ENCODE peak calls at places on chromosomes 4 and X, in six cellular contexts. Y, N, G, K, M and R are unnamed samples.
A peak's percentile ranks its signal among the peaks of the same experiment; 100 is the strongest.

GRCh38 chrX:88284844-88285243 is 462.2 kb upstream of the CPXCR1 start:
- DNase-seq in Y (no peak), N (no peak), G (no peak), K (no peak), M (no peak), R (no peak)

GRCh38 chr4:137688651-137689050 is 156.4 kb upstream of the PCDH18 start:
- DNase-seq in Y (no peak), N (no peak), G (no peak), K (no peak), M (no peak), R (no peak)

GRCh38 chrX:132004728-132005127 is 18.4 kb upstream of the STK26 start:
- DNase-seq in Y (no peak), N (no peak), G (no peak), K (no peak), M (no peak), R (no peak)

GRCh38 chr4:118033148-118034060 is 882 bp upstream of the NDST3 start:
- DNase-seq in Y (no peak), N (peak; percentile 78), G (peak; percentile 40), K (no peak), M (peak; percentile 16), R (no peak)

GRCh38 chrX:18674417-18674787 is 2.5 kb upstream of the RS1 start:
- DNase-seq in Y (no peak), N (peak; percentile 30), G (no peak), K (no peak), M (peak; percentile 35), R (no peak)

GRCh38 chr4:76067652-76068286 is 6.7 kb upstream of the ART3 start:
- DNase-seq in Y (peak; percentile 34), N (peak; percentile 74), G (peak; percentile 58), K (peak; percentile 56), M (peak; percentile 25), R (peak; percentile 46)

GRCh38 chrX:112901821-112902732 is 61.4 kb upstream of the AMOT start:
- DNase-seq in Y (no peak), N (no peak), G (no peak), K (no peak), M (no peak), R (no peak)

GRCh38 chrX:87338510-87338909 is 179.1 kb upstream of the KLHL4 start:
- DNase-seq in Y (no peak), N (no peak), G (no peak), K (no peak), M (no peak), R (no peak)

GRCh38 chrX:108000751-108001150 is 18.6 kb upstream of the TEX13B start:
- DNase-seq in Y (no peak), N (no peak), G (no peak), K (no peak), M (no peak), R (no peak)

GRCh38 chr4:119940557-119940956 is 126.1 kb downstream of the MAD2L1 start:
- DNase-seq in Y (no peak), N (no peak), G (no peak), K (no peak), M (no peak), R (no peak)

GRCh38 chr4:83454626-83455025 is 997 bp downstream of the HELQ start:
- DNase-seq in Y (no peak), N (no peak), G (peak; percentile 10), K (no peak), M (no peak), R (peak; percentile 5)

GRCh38 chr4:33714971-33715370 is 2529.3 kb downstream of the ARAP2 start:
- DNase-seq in Y (no peak), N (no peak), G (no peak), K (no peak), M (no peak), R (no peak)

GRCh38 chr4:64756016-64756415 is 346.8 kb upstream of the TECRL start:
- DNase-seq in Y (no peak), N (no peak), G (peak; percentile 36), K (no peak), M (no peak), R (no peak)

GRCh38 chrX:108359811-108360602 is 78.2 kb downstream of the COL4A6 start:
- DNase-seq in Y (peak; percentile 33), N (no peak), G (no peak), K (no peak), M (no peak), R (no peak)